ENCODE peak calls at places on chromosomes 16 and 17, in seven cellular contexts. L is stimulated activated CD8-positive, alpha-beta memory T cell treated with anti-CD3 and anti-CD28 coated beads, Interleukin-12 subunit alpha, Interleukin-12 subunit beta, amount 100 ng/mL, for 4 hours; G is T-helper 22 cell; Z is kidney tubule cell; K is AG09309; P is A549; B is non-pigmented ciliary epithelial cell. Y is an unnamed sample.
A peak's percentile ranks its signal among the peaks of the same experiment; 100 is the strongest.

GRCh38 chr16:29315916-29316517 is 90.5 kb downstream of the NPIPB11 start:
- DNase-seq in L (no peak), K (no peak), B (no peak), Z (no peak), G (no peak), P (no peak), Y (no peak)

GRCh38 chr16:83802135-83802534 is 5.6 kb upstream of the HSBP1 start:
- DNase-seq in Z (peak; percentile 67), K (peak; percentile 52), B (no peak), L (no peak), P (peak; percentile 15), G (no peak), Y (peak; percentile 25)

GRCh38 chr16:69481901-69482341 is 57.5 kb downstream of the CYB5B start:
- DNase-seq in L (no peak), K (no peak), Z (no peak), B (no peak), P (no peak), G (no peak), Y (no peak)

GRCh38 chr17:48636177-48637018 is 10.2 kb upstream of the HOXB9 start:
- DNase-seq in L (peak; percentile 50), B (no peak), G (no peak), Z (peak; percentile 89), P (peak; percentile 97), K (no peak), Y (no peak)

GRCh38 chr16:48165961-48166578 is 10.3 kb upstream of the ABCC12 start:
- DNase-seq in L (no peak), B (no peak), P (peak; percentile 65), G (no peak), K (no peak), Z (no peak), Y (no peak)

GRCh38 chr16:57266531-57267268 is 17.8 kb downstream of the PLLP start:
- DNase-seq in L (no peak), Z (peak; percentile 66), B (no peak), G (no peak), K (no peak), P (no peak), Y (no peak)

GRCh38 chr17:61326330-61326729 is 73.3 kb upstream of the TBX2 start:
- DNase-seq in Z (no peak), B (no peak), K (no peak), G (no peak), L (no peak), P (no peak), Y (no peak)

GRCh38 chr17:49952912-49953497 is 16.0 kb upstream of the DLX4 start:
- DNase-seq in B (no peak), P (no peak), L (no peak), G (no peak), K (no peak), Z (no peak), Y (no peak)

GRCh38 chr17:64420143-64420670 is 28.7 kb upstream of the MILR1 start:
- DNase-seq in P (peak; percentile 85), L (no peak), B (peak; percentile 58), G (no peak), Z (peak; percentile 78), K (peak; percentile 54), Y (peak; percentile 31)

GRCh38 chr17:49515196-49515770 is 20.2 kb downstream of the NGFR start:
- DNase-seq in P (peak; percentile 68), K (peak; percentile 88), Z (peak; percentile 97), G (no peak), L (no peak), B (peak; percentile 67), Y (no peak)

GRCh38 chr17:61517843-61518606 is 65.8 kb downstream of the TBX4 start:
- DNase-seq in L (no peak), K (no peak), B (no peak), Z (no peak), P (no peak), G (no peak), Y (no peak)

GRCh38 chr17:34434065-34434464 is 71.0 kb upstream of the CCL1 start:
- DNase-seq in G (no peak), P (peak; percentile 12), K (no peak), Z (peak; percentile 40), B (no peak), L (no peak), Y (no peak)

GRCh38 chr16:85990861-85991301 is 91.9 kb downstream of the IRF8 start:
- DNase-seq in G (no peak), B (no peak), L (no peak), Z (no peak), K (no peak), P (no peak), Y (peak; percentile 39)

GRCh38 chr16:138049-138417 is 440 bp downstream of the NPRL3 start:
- DNase-seq in L (no peak), B (no peak), Z (peak; percentile 7), G (no peak), K (no peak), P (no peak), Y (no peak)

GRCh38 chr17:78396436-78397335 is 18.2 kb downstream of the PGS1 start:
- DNase-seq in L (no peak), P (no peak), G (no peak), B (no peak), K (no peak), Z (no peak), Y (no peak)

GRCh38 chr17:64081802-64082799 is 47.8 kb downstream of the ERN1 start:
- DNase-seq in B (no peak), P (peak; percentile 93), Z (peak; percentile 76), G (peak; percentile 48), K (peak; percentile 80), L (no peak), Y (no peak)

GRCh38 chr16:27712251-27712711 is 162.3 kb downstream of the KATNIP start:
- DNase-seq in L (no peak), Z (no peak), G (no peak), P (no peak), K (no peak), B (no peak), Y (no peak)

GRCh38 chr16:65065031-65065430 is 56.8 kb downstream of the CDH11 start:
- DNase-seq in K (no peak), B (no peak), Z (no peak), L (no peak), P (no peak), G (no peak), Y (no peak)

GRCh38 chr16:70475054-70475871 is 20.9 kb downstream of the FCSK start:
- DNase-seq in L (no peak), B (no peak), G (no peak), P (no peak), K (no peak), Z (peak; percentile 18), Y (no peak)

GRCh38 chr16:56944954-56945839 is 13.3 kb downstream of the HERPUD1 start:
- DNase-seq in K (no peak), P (no peak), L (no peak), B (no peak), G (no peak), Z (peak; percentile 82), Y (no peak)

GRCh38 chr17:74089869-74090464 is 113.5 kb upstream of the RPL38 start:
- DNase-seq in G (no peak), Z (peak; percentile 65), K (peak; percentile 13), B (peak; percentile 1), L (no peak), P (peak; percentile 79), Y (no peak)

GRCh38 chr16:84851192-84852127 is 31.7 kb downstream of the CRISPLD2 start:
- DNase-seq in Z (peak; percentile 99), L (no peak), G (no peak), P (peak; percentile 91), B (peak; percentile 89), K (peak; percentile 78), Y (no peak)

GRCh38 chr16:76193851-76194620 is 83.2 kb upstream of the CNTNAP4 start:
- DNase-seq in B (peak; percentile 6), L (no peak), K (no peak), Z (peak; percentile 2), G (no peak), P (no peak), Y (no peak)

GRCh38 chr17:39996789-39997188 is 16.2 kb downstream of the PSMD3 start:
- DNase-seq in B (no peak), L (no peak), G (no peak), K (no peak), P (no peak), Z (no peak), Y (no peak)

GRCh38 chr17:82330322-82331239 is 3.0 kb downstream of the SECTM1 start:
- DNase-seq in G (no peak), Z (peak; percentile 85), P (peak; percentile 45), B (no peak), K (no peak), L (no peak), Y (no peak)

GRCh38 chr17:78804777-78805176 is 22.7 kb upstream of the CYTH1 start:
- DNase-seq in L (no peak), B (no peak), K (no peak), P (no peak), Z (no peak), G (peak; percentile 29), Y (no peak)

GRCh38 chr17:29972277-29972676 is 30.8 kb downstream of the EFCAB5 start:
- DNase-seq in B (no peak), P (no peak), L (no peak), Z (no peak), K (no peak), G (no peak), Y (no peak)

GRCh38 chr17:13576661-13577526 is 24.8 kb downstream of the HS3ST3A1 start:
- DNase-seq in B (no peak), K (no peak), G (no peak), P (peak; percentile 20), Z (no peak), L (no peak), Y (no peak)

GRCh38 chr17:20991276-20992037 is 51.4 kb downstream of the USP22 start:
- DNase-seq in B (no peak), P (no peak), K (no peak), Z (no peak), G (no peak), L (no peak), Y (no peak)

GRCh38 chr17:58200024-58200633 is 7.6 kb downstream of the EPX start:
- DNase-seq in Z (peak; percentile 68), G (no peak), K (no peak), P (peak; percentile 80), B (no peak), L (peak; percentile 22), Y (peak; percentile 46)

GRCh38 chr16:54746596-54746995 is 184.1 kb upstream of the IRX5 start:
- DNase-seq in Z (no peak), B (no peak), K (no peak), G (no peak), P (no peak), L (no peak), Y (no peak)

GRCh38 chr17:70869402-70870085 is 700.2 kb downstream of the KCNJ2 start:
- DNase-seq in B (no peak), K (no peak), G (no peak), Z (no peak), P (no peak), L (no peak), Y (no peak)

GRCh38 chr17:17385502-17385901 is 82.3 kb downstream of the NT5M start:
- DNase-seq in L (no peak), K (no peak), P (no peak), G (no peak), B (no peak), Z (no peak), Y (no peak)

GRCh38 chr17:36641877-36642845 is 40.8 kb downstream of the MRM1 start:
- DNase-seq in B (no peak), L (no peak), Z (no peak), P (no peak), G (no peak), K (no peak), Y (no peak)

GRCh38 chr16:75566889-75567255 is 693 bp downstream of the GABARAPL2 start:
- DNase-seq in P (no peak), Z (peak; percentile 6), K (no peak), B (no peak), L (no peak), G (peak; percentile 1), Y (no peak)

GRCh38 chr16:74455619-74456289 is 34.5 kb upstream of the CLEC18B start:
- DNase-seq in K (no peak), Z (no peak), G (no peak), L (no peak), P (no peak), B (peak; percentile 32), Y (no peak)

GRCh38 chr17:82703036-82703745 is 4.7 kb upstream of the RAB40B start:
- DNase-seq in Z (no peak), P (no peak), K (no peak), L (no peak), G (no peak), B (no peak), Y (no peak)

GRCh38 chr17:6455321-6455705 is 11.1 kb downstream of the PIMREG start:
- DNase-seq in B (no peak), P (no peak), Z (peak; percentile 54), L (no peak), K (no peak), G (no peak), Y (peak; percentile 54)

Y was measured in memory B cell.